ENCODE peak calls at places on chromosomes 6 and 20, in four cellular contexts. One of them, this sample, is unnamed.

GRCh38 chr6:22145823-22146379 is 150.9 kb downstream of the PRL start:
- DNase-seq in AG04450: peak
- DNase-seq in adrenal gland: peak
- DNase-seq in mesendoderm: peak
- DNase-seq in this sample: peak

GRCh38 chr6:9554351-9554750 is 860.5 kb downstream of the TFAP2A start:
- DNase-seq in mesendoderm: no peak
- DNase-seq in adrenal gland: no peak
- DNase-seq in AG04450: no peak
- DNase-seq in this sample: no peak

GRCh38 chr6:46933751-46934150 is 12.0 kb upstream of the ADGRF5 start:
- DNase-seq in AG04450: no peak
- DNase-seq in adrenal gland: no peak
- DNase-seq in mesendoderm: no peak
- DNase-seq in this sample: no peak

GRCh38 chr6:103617642-103618041 is 1242.1 kb downstream of the HACE1 start:
- DNase-seq in adrenal gland: peak
- DNase-seq in AG04450: no peak
- DNase-seq in mesendoderm: no peak
- DNase-seq in this sample: no peak

GRCh38 chr20:50995506-50995905 is 27.4 kb downstream of the KCNG1 start:
- DNase-seq in mesendoderm: no peak
- DNase-seq in AG04450: no peak
- DNase-seq in adrenal gland: no peak
- DNase-seq in this sample: no peak

GRCh38 chr6:167300902-167301425 is 9.8 kb downstream of the UNC93A start:
- DNase-seq in adrenal gland: no peak
- DNase-seq in mesendoderm: no peak
- DNase-seq in AG04450: no peak
- DNase-seq in this sample: no peak

GRCh38 chr6:41707565-41708200 is 27.7 kb downstream of the TFEB start:
- DNase-seq in mesendoderm: no peak
- DNase-seq in adrenal gland: peak
- DNase-seq in AG04450: no peak
- DNase-seq in this sample: no peak

GRCh38 chr6:72561629-72562028 is 60.2 kb upstream of the KCNQ5 start:
- DNase-seq in adrenal gland: no peak
- DNase-seq in AG04450: no peak
- DNase-seq in mesendoderm: peak
- DNase-seq in this sample: no peak

GRCh38 chr20:32535316-32535952 is 49.7 kb downstream of the NOL4L start:
- DNase-seq in adrenal gland: no peak
- DNase-seq in mesendoderm: no peak
- DNase-seq in AG04450: no peak
- DNase-seq in this sample: no peak

GRCh38 chr20:23118766-23119165 is 32.6 kb upstream of the CD93 start:
- DNase-seq in mesendoderm: no peak
- DNase-seq in AG04450: no peak
- DNase-seq in adrenal gland: no peak
- DNase-seq in this sample: no peak

GRCh38 chr6:144265061-144265357 is 20.1 kb upstream of the UTRN start:
- DNase-seq in mesendoderm: peak
- DNase-seq in adrenal gland: no peak
- DNase-seq in AG04450: no peak
- DNase-seq in this sample: peak

GRCh38 chr20:61536671-61537070 is 284.6 kb downstream of the CDH4 start:
- DNase-seq in mesendoderm: no peak
- DNase-seq in AG04450: no peak
- DNase-seq in adrenal gland: no peak
- DNase-seq in this sample: no peak

GRCh38 chr6:42898891-42899361 is 16.9 kb upstream of the PTCRA start:
- DNase-seq in adrenal gland: peak
- DNase-seq in AG04450: no peak
- DNase-seq in mesendoderm: peak
- DNase-seq in this sample: peak

GRCh38 chr6:47278545-47278944 is 31.2 kb downstream of the TNFRSF21 start:
- DNase-seq in mesendoderm: no peak
- DNase-seq in AG04450: peak
- DNase-seq in adrenal gland: no peak
- DNase-seq in this sample: no peak

GRCh38 chr20:7665311-7665863 is 274.9 kb downstream of the HAO1 start:
- DNase-seq in AG04450: no peak
- DNase-seq in mesendoderm: peak
- DNase-seq in adrenal gland: no peak
- DNase-seq in this sample: no peak

GRCh38 chr20:43749734-43750294 is 23.0 kb upstream of the GTSF1L start:
- DNase-seq in AG04450: no peak
- DNase-seq in adrenal gland: peak
- DNase-seq in mesendoderm: peak
- DNase-seq in this sample: peak

GRCh38 chr20:14902432-14903089 is 565.1 kb upstream of the FLRT3 start:
- DNase-seq in AG04450: no peak
- DNase-seq in mesendoderm: no peak
- DNase-seq in adrenal gland: no peak
- DNase-seq in this sample: peak

GRCh38 chr6:74646461-74646860 is 559.4 kb downstream of the COL12A1 start:
- DNase-seq in AG04450: no peak
- DNase-seq in adrenal gland: no peak
- DNase-seq in mesendoderm: no peak
- DNase-seq in this sample: peak

GRCh38 chr6:97394160-97394748 is 111.2 kb upstream of the MMS22L start:
- DNase-seq in AG04450: peak
- DNase-seq in mesendoderm: peak
- DNase-seq in adrenal gland: peak
- DNase-seq in this sample: peak

GRCh38 chr6:159852877-159853276 is 37.9 kb upstream of the MAS1 start:
- DNase-seq in adrenal gland: no peak
- DNase-seq in mesendoderm: no peak
- DNase-seq in AG04450: no peak
- DNase-seq in this sample: no peak

GRCh38 chr20:63172726-63173125 is 43.2 kb downstream of the YTHDF1 start:
- DNase-seq in mesendoderm: peak
- DNase-seq in AG04450: no peak
- DNase-seq in adrenal gland: no peak
- DNase-seq in this sample: peak

GRCh38 chr20:4064118-4064962 is 49.0 kb upstream of the RNF24 start:
- DNase-seq in mesendoderm: peak
- DNase-seq in adrenal gland: peak
- DNase-seq in AG04450: no peak
- DNase-seq in this sample: peak

GRCh38 chr6:80488190-80488589 is 381.7 kb downstream of the BCKDHB start:
- DNase-seq in AG04450: no peak
- DNase-seq in adrenal gland: no peak
- DNase-seq in mesendoderm: peak
- DNase-seq in this sample: no peak

GRCh38 chr20:32871622-32872160 is 13.0 kb downstream of the EFCAB8 start:
- DNase-seq in mesendoderm: no peak
- DNase-seq in AG04450: no peak
- DNase-seq in adrenal gland: peak
- DNase-seq in this sample: no peak

GRCh38 chr6:31143148-31143547 is 4.3 kb upstream of the PSORS1C2 start:
- DNase-seq in adrenal gland: no peak
- DNase-seq in mesendoderm: peak
- DNase-seq in AG04450: peak
- DNase-seq in this sample: no peak

GRCh38 chr6:13331516-13332348 is 3.4 kb upstream of the TBC1D7 start:
- DNase-seq in AG04450: no peak
- DNase-seq in adrenal gland: no peak
- DNase-seq in mesendoderm: peak
- DNase-seq in this sample: peak

GRCh38 chr6:38714239-38715015 is 684 bp upstream of the DNAH8 start:
- DNase-seq in mesendoderm: no peak
- DNase-seq in AG04450: no peak
- DNase-seq in adrenal gland: no peak
- DNase-seq in this sample: no peak

GRCh38 chr6:136401749-136402148 is 112.1 kb upstream of the BCLAF1 start:
- DNase-seq in adrenal gland: no peak
- DNase-seq in AG04450: no peak
- DNase-seq in mesendoderm: no peak
- DNase-seq in this sample: no peak

GRCh38 chr6:129186988-129187387 is 304.1 kb downstream of the LAMA2 start:
- DNase-seq in mesendoderm: peak
- DNase-seq in AG04450: no peak
- DNase-seq in adrenal gland: no peak
- DNase-seq in this sample: peak

GRCh38 chr6:151351731-151352130 is 39.6 kb downstream of the ZBTB2 start:
- DNase-seq in adrenal gland: no peak
- DNase-seq in AG04450: no peak
- DNase-seq in mesendoderm: no peak
- DNase-seq in this sample: no peak

GRCh38 chr6:56693988-56694387 is 51.3 kb upstream of the DST start:
- DNase-seq in AG04450: no peak
- DNase-seq in mesendoderm: no peak
- DNase-seq in adrenal gland: no peak
- DNase-seq in this sample: no peak

GRCh38 chr6:11368264-11368663 is 135.8 kb upstream of the NEDD9 start:
- DNase-seq in adrenal gland: no peak
- DNase-seq in mesendoderm: no peak
- DNase-seq in AG04450: no peak
- DNase-seq in this sample: no peak
- H3K27ac ChIP-seq in adrenal gland: no peak
- H3K27ac ChIP-seq in mesendoderm: no peak
- H3K27ac ChIP-seq in AG04450: no peak
- H3K27ac ChIP-seq in this sample: no peak

DNA sequence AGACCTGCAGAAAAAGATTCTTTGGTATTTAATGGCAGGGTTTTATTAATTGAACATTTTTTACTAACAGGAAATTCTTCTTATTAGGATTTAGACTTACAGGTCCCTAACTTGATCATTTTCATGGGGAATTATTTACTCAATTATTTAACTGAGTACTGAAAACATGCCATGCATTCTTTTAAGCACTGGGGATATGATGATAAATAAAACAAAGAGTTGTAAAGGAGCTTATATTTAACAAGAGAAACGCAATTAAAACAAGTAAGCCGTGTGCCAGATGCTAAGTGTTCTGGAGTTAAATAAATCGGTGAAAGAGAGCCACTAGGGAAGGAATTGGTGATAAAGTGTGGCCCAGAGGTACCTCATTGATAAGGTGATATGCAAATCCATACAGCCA is 214.2 kb upstream of the HTR1E start:
- DNase-seq in adrenal gland: no peak
- DNase-seq in mesendoderm: no peak
- DNase-seq in AG04450: no peak
- DNase-seq in this sample: no peak
- H3K27ac ChIP-seq in adrenal gland: no peak
- H3K27ac ChIP-seq in mesendoderm: peak
- H3K27ac ChIP-seq in AG04450: no peak
- H3K27ac ChIP-seq in this sample: no peak

GRCh38 chr6:83868639-83869038 is 9.2 kb downstream of the CYB5R4 start:
- DNase-seq in adrenal gland: no peak
- DNase-seq in AG04450: no peak
- DNase-seq in mesendoderm: no peak
- DNase-seq in this sample: no peak

GRCh38 chr6:83862776-83863471 is 3.4 kb downstream of the CYB5R4 start:
- DNase-seq in AG04450: no peak
- DNase-seq in mesendoderm: no peak
- DNase-seq in adrenal gland: no peak
- DNase-seq in this sample: no peak

GRCh38 chr6:83867043-83867442 is 7.6 kb downstream of the CYB5R4 start:
- DNase-seq in AG04450: no peak
- DNase-seq in adrenal gland: no peak
- DNase-seq in mesendoderm: no peak
- DNase-seq in this sample: no peak

GRCh38 chr6:83870649-83871048 is 11.2 kb downstream of the CYB5R4 start:
- DNase-seq in AG04450: no peak
- DNase-seq in adrenal gland: no peak
- DNase-seq in mesendoderm: no peak
- DNase-seq in this sample: no peak

GRCh38 chr6:83867527-83868161 is 8.2 kb downstream of the CYB5R4 start:
- DNase-seq in AG04450: peak
- DNase-seq in adrenal gland: peak
- DNase-seq in mesendoderm: peak
- DNase-seq in this sample: peak
- H3K27ac ChIP-seq in AG04450: peak
- H3K27ac ChIP-seq in adrenal gland: peak
- H3K27ac ChIP-seq in mesendoderm: no peak
- H3K27ac ChIP-seq in this sample: no peak

GRCh38 chr6:20207096-20207454 is 5.2 kb downstream of the MBOAT1 start:
- DNase-seq in mesendoderm: no peak
- DNase-seq in adrenal gland: no peak
- DNase-seq in AG04450: no peak
- DNase-seq in this sample: no peak
- H3K27ac ChIP-seq in mesendoderm: no peak
- H3K27ac ChIP-seq in adrenal gland: no peak
- H3K27ac ChIP-seq in AG04450: no peak
- H3K27ac ChIP-seq in this sample: no peak

DNA sequence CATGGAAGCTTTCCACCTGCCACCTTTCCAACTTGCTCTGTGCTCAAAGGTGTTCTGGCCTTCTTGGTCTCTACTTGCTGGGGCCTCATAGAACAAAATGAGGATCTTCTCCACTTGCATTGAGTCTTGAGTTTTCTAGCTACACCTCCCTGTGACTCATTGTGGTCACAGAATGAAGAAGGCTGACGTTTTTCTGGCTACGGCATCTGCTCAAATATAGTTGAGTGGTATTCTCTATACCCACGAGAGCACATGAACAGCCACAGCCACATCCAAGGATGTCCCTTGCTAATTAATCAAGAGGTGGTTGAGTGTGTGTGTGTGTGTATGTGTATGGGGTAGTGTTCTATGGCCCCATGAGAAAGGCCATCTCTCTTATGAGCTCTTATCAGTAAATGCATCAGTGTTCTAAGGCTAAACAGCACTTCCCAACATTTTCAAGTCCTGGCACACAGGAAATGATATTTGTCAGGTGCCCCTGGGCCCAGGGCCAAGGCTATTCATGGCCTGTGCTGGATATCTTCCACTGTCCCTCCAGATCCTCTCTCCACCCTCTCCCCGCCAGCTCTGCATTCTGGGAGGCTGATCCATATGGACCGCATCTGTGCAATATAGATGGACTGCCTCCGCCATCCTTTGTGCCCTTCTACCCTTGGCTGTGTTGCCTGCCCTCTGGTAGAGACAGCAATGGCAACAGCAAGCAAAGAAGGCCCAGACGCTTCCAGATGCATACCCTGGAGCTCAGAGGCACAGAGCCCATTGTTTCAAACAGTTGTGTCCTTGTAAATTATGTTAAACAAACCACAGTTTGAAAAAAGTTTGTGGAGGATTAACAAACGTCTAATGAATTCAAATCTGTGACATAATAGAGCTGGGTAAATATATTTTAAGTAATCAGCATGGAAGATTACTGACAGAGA is 150.2 kb downstream of the LRFN2 start:
- DNase-seq in adrenal gland: no peak
- DNase-seq in AG04450: no peak
- DNase-seq in mesendoderm: no peak
- DNase-seq in this sample: no peak
- H3K27ac ChIP-seq in adrenal gland: no peak
- H3K27ac ChIP-seq in AG04450: no peak
- H3K27ac ChIP-seq in mesendoderm: no peak
- H3K27ac ChIP-seq in this sample: no peak

This sample was measured in SJCRH30.